ENCODE peak calls at places on chromosomes 3 and 15, in four cellular contexts. W, Q, J and B are unnamed samples.

GRCh38 chr3:48013288-48013980 is 2.8 kb downstream of the MAP4 start:
- DNase-seq in J (no peak), Q (no peak), W (peak), B (no peak)

GRCh38 chr3:131503328-131503650 is 518 bp upstream of the MRPL3 start:
- DNase-seq in J (no peak), Q (no peak), W (no peak), B (no peak)

GRCh38 chr3:154275965-154276364 is 48.3 kb downstream of the DHX36 start:
- DNase-seq in W (no peak), Q (no peak), J (no peak), B (no peak)

GRCh38 chr3:55339390-55339789 is 147.7 kb downstream of the WNT5A start:
- DNase-seq in W (no peak), Q (no peak), J (no peak), B (no peak)

GRCh38 chr3:102032491-102033383 is 183.4 kb downstream of the NFKBIZ start:
- DNase-seq in Q (no peak), W (no peak), J (no peak), B (no peak)

GRCh38 chr3:115659253-115659652 is 35.9 kb downstream of the GAP43 start:
- DNase-seq in Q (no peak), W (no peak), J (no peak), B (no peak)

GRCh38 chr3:126679831-126680677 is 24.0 kb upstream of the CHCHD6 start:
- DNase-seq in J (no peak), W (no peak), Q (no peak), B (no peak)

GRCh38 chr15:80870893-80871292 is 91.7 kb downstream of the CEMIP start:
- DNase-seq in Q (no peak), J (peak), W (no peak), B (no peak)

GRCh38 chr3:101781166-101781565 is 2.2 kb downstream of the NXPE3 start:
- DNase-seq in Q (no peak), J (no peak), W (no peak), B (no peak)

GRCh38 chr3:54185740-54186139 is 63.4 kb downstream of the CACNA2D3 start:
- DNase-seq in J (no peak), W (no peak), Q (no peak), B (no peak)

GRCh38 chr15:55709458-55709857 is 33.5 kb downstream of the PRTG start:
- DNase-seq in J (no peak), W (no peak), Q (no peak), B (no peak)

GRCh38 chr3:112446343-112446742 is 52.9 kb downstream of the BTLA start:
- DNase-seq in J (no peak), W (no peak), Q (no peak), B (no peak)

GRCh38 chr3:178787960-178788359 is 251.7 kb downstream of the KCNMB2 start:
- DNase-seq in Q (no peak), W (no peak), J (no peak), B (no peak)

GRCh38 chr3:156552973-156553372 is 1.9 kb downstream of the SSR3 start:
- DNase-seq in J (no peak), W (no peak), Q (no peak), B (no peak)

GRCh38 chr3:150177673-150178378 is 207.1 kb upstream of the PFN2 start:
- DNase-seq in J (no peak), Q (no peak), W (peak), B (no peak)

GRCh38 chr3:129481783-129482332 is 41.8 kb downstream of the IFT122 start:
- DNase-seq in Q (no peak), W (no peak), J (peak), B (no peak)

DNA sequence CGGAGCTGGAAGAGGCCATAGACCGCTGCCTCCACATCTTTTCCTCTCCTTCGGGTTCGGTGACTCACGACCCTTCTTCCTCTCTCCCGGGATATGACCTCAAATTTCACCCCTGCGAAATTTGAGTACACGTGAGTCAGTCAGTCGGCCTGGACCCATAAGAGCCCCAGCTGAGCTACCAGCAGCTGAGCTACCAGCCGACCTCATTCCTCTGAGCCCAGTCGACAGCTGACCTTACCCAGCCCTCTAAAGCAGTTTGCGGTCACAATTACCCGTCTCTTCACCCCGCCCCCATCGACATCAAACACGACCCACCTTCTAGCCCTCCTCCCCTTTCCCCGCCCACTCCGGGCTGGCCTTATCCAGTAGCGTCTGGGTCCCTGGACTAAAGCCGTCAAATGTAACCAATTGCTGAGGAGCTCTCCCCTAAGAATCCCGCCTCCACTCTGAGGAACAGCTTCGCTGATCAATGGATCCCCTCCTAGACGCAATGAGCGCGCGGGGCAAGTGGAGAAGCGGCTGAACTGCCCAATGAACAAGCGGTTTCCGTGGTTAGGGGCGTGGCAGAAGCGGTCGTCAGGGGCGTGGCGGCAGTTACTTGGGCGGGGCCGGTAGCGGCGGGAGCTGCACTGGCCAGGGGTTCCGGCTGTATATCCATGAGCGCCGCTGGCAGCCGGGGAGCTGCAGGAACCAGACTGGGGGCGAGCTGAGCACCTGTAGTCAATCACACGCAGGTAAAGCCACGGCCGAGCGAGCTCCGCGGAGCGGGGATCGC is at the start of gene ABHD2:
- DNase-seq in W (peak), Q (peak), J (peak), B (peak)
- TF ChIP-seq POLR2A in W (peak), Q (peak), J (no peak), B (peak)

GRCh38 chr3:188047536-188047935 is 106.4 kb upstream of the LPP start:
- DNase-seq in W (no peak), Q (no peak), J (no peak), B (no peak)

GRCh38 chr3:188042466-188042865 is 111.5 kb upstream of the LPP start:
- DNase-seq in Q (no peak), W (no peak), J (no peak), B (no peak)

GRCh38 chr3:188043891-188044290 is 110.1 kb upstream of the LPP start:
- DNase-seq in Q (no peak), J (no peak), W (no peak), B (no peak)

GRCh38 chr3:188049890-188050530 is 103.9 kb upstream of the LPP start:
- DNase-seq in W (no peak), J (no peak), Q (no peak), B (no peak)

GRCh38 chr3:188046561-188047213 is 107.3 kb upstream of the LPP start:
- DNase-seq in W (no peak), J (no peak), Q (no peak), B (no peak)
- TF ChIP-seq POLR2A in W (no peak), J (no peak), Q (no peak), B (no peak)

DNA sequence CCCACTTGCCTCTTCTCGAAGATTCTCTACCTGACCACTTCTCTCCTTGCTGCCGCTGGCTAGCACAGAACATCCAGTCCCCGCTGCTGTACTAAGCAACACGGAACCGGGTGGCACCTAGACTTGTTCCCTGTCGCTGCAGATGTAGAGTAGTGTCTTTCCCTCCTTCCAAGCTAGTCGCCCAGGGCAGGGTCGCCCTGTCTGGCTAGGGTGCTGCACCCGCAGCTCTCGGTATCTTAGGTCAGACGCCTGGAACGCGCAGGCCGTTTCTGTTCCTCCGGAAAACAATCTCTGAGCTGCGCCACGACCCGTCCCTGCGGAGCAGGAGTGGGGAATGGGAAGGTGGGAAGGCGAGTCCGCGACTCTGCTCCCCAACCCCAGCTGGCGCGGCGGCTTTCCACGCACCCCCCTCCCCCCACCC is 758 bp upstream of the SNX33 start:
- DNase-seq in Q (no peak), W (no peak), J (no peak), B (peak)
- TF ChIP-seq POLR2A in Q (no peak), W (no peak), J (no peak), B (peak)

GRCh38 chr3:152836269-152836668 is 1.3 kb downstream of the P2RY1 start:
- DNase-seq in Q (no peak), J (no peak), W (no peak), B (no peak)

GRCh38 chr3:152833089-152833488 is 1.8 kb upstream of the P2RY1 start:
- DNase-seq in J (no peak), W (no peak), Q (no peak), B (no peak)

GRCh38 chr3:152832046-152832445 is 2.9 kb upstream of the P2RY1 start:
- DNase-seq in Q (no peak), J (no peak), W (no peak), B (no peak)

GRCh38 chr3:152834354-152835310 is at the start of gene P2RY1:
- DNase-seq in Q (no peak), J (peak), W (no peak), B (no peak)

DNA sequence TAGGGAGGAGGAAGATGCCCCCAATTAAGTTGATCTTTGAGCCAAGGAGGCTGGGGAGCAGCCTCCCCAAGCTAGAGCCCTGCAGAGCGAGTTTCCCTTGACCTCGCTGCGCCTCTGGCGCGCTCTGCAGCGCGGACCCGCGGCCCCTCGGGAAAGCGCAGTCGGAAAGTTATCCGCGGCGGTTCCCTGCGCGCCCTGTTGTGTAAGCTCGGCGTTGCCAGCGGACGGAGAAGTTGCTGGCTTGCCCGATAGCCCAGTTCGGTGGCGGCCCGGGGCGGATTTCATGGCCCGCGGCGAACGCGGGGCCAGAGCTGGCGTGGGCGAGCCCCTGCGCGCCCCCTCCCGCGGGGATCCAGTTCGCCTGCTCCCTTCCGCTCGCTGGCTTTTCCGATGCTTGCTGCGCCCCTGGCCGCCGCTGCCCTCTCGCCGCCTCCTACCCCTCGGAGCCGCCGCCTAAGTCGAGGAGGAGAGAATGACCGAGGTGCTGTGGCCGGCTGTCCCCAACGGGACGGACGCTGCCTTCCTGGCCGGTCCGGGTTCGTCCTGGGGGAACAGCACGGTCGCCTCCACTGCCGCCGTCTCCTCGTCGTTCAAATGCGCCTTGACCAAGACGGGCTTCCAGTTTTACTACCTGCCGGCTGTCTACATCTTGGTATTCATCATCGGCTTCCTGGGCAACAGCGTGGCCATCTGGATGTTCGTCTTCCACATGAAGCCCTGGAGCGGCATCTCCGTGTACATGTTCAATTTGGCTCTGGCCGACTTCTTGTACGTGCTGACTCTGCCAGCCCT is 576 bp downstream of the P2RY1 start:
- DNase-seq in J (peak), W (no peak), Q (no peak), B (peak)
- TF ChIP-seq POLR2A in J (no peak), W (no peak), Q (no peak), B (no peak)

DNA sequence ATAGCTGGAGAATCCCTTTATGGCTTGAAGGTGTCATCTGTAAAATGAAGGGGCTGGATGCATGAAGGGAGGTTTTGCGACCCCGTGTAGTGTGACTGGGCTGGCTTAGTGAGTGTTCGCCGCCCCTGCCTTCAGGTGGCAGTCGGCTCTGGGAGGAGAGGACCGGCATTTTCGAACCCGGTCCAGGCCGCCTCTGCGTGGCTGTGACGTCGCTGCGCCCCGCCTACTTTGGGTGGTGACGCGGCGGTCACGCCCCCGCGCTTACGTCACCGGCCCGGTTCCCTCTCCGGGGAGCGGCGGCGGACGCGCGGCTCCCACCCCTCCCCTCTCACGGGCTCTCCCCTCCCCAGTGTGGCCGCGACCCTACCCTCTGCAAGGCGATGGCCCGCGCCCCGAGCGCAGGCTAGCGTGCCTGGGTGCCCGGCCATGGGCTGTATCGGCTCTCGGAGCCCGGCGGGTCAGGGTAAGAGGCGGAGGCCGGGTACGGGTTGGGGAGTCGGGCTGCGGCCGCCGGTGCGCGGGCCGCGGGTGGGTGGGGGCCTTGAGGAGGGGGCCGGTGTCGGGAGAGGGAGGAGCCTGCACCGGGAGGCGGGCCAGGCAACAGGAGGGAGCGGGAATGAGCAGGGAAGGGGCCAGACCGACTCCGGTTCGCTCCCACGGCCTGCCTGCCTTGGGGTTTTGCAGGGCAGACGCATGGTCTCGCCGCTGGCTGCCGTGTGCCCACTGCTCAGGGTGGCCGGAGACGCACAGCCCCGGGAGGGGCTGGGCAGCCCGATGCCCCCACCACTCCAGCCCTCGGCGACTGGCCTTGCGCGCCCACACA is 1.5 kb upstream of the FAM131A start:
- DNase-seq in Q (peak), W (peak), J (peak), B (peak)
- TF ChIP-seq POLR2A in Q (peak), W (peak), J (no peak), B (peak)

GRCh38 chr15:66701422-66702034 is 508 bp upstream of the SMAD6 start:
- DNase-seq in J (peak), W (peak), Q (no peak), B (no peak)

GRCh38 chr15:66700412-66700801 is 1.6 kb upstream of the SMAD6 start:
- DNase-seq in J (no peak), Q (no peak), W (no peak), B (no peak)

GRCh38 chr15:66702035-66702769 is at the start of gene SMAD6:
- DNase-seq in J (peak), Q (peak), W (peak), B (peak)

GRCh38 chr15:66698971-66699370 is 3.1 kb upstream of the SMAD6 start:
- DNase-seq in J (no peak), Q (no peak), W (no peak), B (no peak)

GRCh38 chr15:66700802-66701421 is 1.1 kb upstream of the SMAD6 start:
- DNase-seq in W (peak), J (peak), Q (peak), B (peak)
- TF ChIP-seq POLR2A in W (peak), J (no peak), Q (no peak), B (no peak)

DNA sequence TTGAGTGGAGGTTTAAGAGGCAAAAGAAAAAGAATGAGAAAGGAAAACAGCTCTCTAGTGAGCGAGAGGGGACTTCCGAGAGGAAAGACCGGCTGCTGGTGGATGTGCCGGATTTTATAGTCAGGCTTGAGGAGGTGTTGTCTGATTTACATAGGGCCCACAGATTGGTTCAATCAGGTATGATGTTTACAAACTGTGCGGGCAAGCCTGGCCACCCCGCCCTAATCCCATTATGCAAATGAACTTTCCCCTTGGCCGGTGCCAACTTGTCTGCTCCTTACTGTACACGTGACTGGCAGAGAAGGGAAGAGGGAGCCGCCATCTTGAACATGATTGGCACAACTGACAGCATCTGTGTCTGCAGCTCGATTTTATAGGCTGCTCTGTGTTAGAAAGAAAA is 44.7 kb downstream of the FAM43A start:
- DNase-seq in J (peak), Q (no peak), W (peak), B (no peak)
- TF ChIP-seq POLR2A in J (no peak), Q (no peak), W (peak), B (peak)

GRCh38 chr3:69011331-69011730 is 2.2 kb downstream of the EOGT start:
- DNase-seq in J (no peak), W (no peak), Q (no peak), B (no peak)

GRCh38 chr3:69012836-69013255 is 638 bp downstream of the EOGT start:
- DNase-seq in J (peak), Q (no peak), W (peak), B (peak)

GRCh38 chr3:69012111-69012835 is 1.2 kb downstream of the EOGT start:
- DNase-seq in W (no peak), J (peak), Q (no peak), B (no peak)

GRCh38 chr3:69014022-69014580 is 617 bp upstream of the EOGT start:
- DNase-seq in Q (no peak), W (no peak), J (no peak), B (no peak)

DNA sequence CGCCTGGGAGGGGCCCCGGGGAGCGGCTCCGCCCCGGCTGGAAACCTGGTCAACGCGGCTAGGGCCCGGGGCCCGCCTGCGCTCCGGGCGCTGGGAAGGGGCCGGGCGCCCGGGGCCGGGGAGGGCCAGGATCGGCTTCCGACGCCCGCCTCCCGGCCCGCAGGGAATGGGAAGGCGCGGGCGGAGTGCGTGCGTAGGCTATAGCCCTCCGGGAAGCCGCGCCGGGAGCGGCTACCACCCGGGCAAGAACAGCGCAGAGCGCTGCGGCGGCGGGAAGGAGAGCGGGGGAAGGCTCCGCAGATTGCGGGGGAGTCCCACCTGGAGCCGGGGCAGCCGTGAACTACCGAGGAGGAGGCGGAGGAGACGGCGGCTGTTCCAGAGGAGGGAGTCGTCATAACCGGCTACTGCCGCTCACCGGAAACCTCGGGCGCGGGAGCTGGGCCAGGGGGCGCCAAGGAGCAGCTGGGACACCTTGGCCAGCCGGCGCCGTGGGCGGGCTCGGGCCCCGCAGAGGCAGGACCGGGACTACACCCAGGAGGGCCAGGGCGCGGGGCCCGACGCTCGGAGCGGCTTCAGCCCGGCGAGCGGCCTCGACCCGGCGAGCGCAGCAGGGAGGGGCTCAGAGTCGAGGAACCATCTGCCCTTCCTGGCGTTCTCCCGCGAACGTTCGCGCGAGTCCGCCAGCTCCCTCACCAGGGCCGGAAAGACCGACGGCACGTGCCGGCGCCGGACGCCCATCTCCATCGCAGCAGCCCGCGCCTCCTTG is at the start of gene EOGT:
- DNase-seq in W (peak), Q (no peak), J (peak), B (peak)
- TF ChIP-seq POLR2A in W (peak), Q (peak), J (no peak), B (peak)